ENCODE peak calls at places on chromosomes 11 and 22, in six cellular contexts. Y is HCT116, J is heart left ventricle, E is fibroblast of pulmonary artery, Q is lung, P is breast epithelium. B is an unnamed sample.

GRCh38 chr11:75031224-75031753 is 42.6 kb downstream of the NEU3 start:
- DNase-seq in J (no peak), Q (no peak), Y (no peak), P (no peak), E (peak), B (no peak)

GRCh38 chr11:104152941-104153340 is 11.0 kb downstream of the PDGFD start:
- DNase-seq in Y (no peak), J (no peak), P (no peak), E (no peak), Q (no peak), B (no peak)

GRCh38 chr11:112004389-112004788 is 20.8 kb upstream of the DLAT start:
- DNase-seq in Q (no peak), P (no peak), Y (peak), E (no peak), J (no peak), B (no peak)

GRCh38 chr22:41619979-41620645 is 731 bp downstream of the DESI1 start:
- DNase-seq in Y (no peak), Q (peak), E (no peak), P (no peak), J (peak), B (no peak)

GRCh38 chr11:32081129-32081641 is 9.7 kb upstream of the RCN1 start:
- DNase-seq in Q (no peak), E (peak), Y (no peak), J (no peak), P (no peak), B (no peak)

GRCh38 chr22:27537481-27537891 is 264.1 kb downstream of the MN1 start:
- DNase-seq in Y (no peak), E (peak), J (peak), P (no peak), Q (no peak), B (no peak)

GRCh38 chr11:117877120-117877784 is 794 bp upstream of the FXYD6 start:
- DNase-seq in P (no peak), Q (no peak), Y (no peak), E (no peak), J (no peak), B (no peak)

GRCh38 chr11:117646419-117646818 is 150.6 kb downstream of the DSCAML1 start:
- DNase-seq in P (no peak), Y (no peak), J (no peak), E (no peak), Q (no peak), B (no peak)

GRCh38 chr11:94302806-94303205 is 1.6 kb upstream of the IZUMO1R start:
- DNase-seq in P (no peak), Y (no peak), J (no peak), E (no peak), Q (no peak), B (no peak)

GRCh38 chr22:24134090-24134846 is 47.0 kb upstream of the SUSD2 start:
- DNase-seq in J (no peak), E (no peak), Y (no peak), P (no peak), Q (no peak), B (no peak)

GRCh38 chr11:57248780-57249383 is 11.8 kb upstream of the APLNR start:
- DNase-seq in E (peak), Q (peak), J (peak), P (no peak), Y (peak), B (no peak)

GRCh38 chr11:64233913-64234839 is at the start of gene VEGFB:
- DNase-seq in P (no peak), Q (peak), Y (no peak), E (peak), J (peak), B (no peak)

GRCh38 chr11:18203723-18204122 is 31.1 kb downstream of the MRGPRX4 start:
- DNase-seq in Q (no peak), Y (peak), P (no peak), E (peak), J (no peak), B (no peak)

GRCh38 chr11:36211735-36212430 is 77.3 kb downstream of the COMMD9 start:
- DNase-seq in P (no peak), Q (no peak), Y (no peak), J (no peak), E (no peak), B (no peak)

GRCh38 chr11:102196816-102197215 is 86.6 kb downstream of the YAP1 start:
- DNase-seq in Q (no peak), J (no peak), P (no peak), Y (no peak), E (no peak), B (no peak)

GRCh38 chr11:76613901-76614300 is 56.6 kb downstream of the LRRC32 start:
- DNase-seq in E (no peak), Y (no peak), Q (no peak), J (no peak), P (no peak), B (no peak)

GRCh38 chr11:69444381-69445130 is 36.9 kb upstream of the LINC01488 start:
- DNase-seq in J (peak), E (peak), Y (no peak), Q (peak), P (peak), B (no peak)

GRCh38 chr11:110907629-110908028 is 195.4 kb upstream of the ARHGAP20 start:
- DNase-seq in J (no peak), E (peak), Q (peak), Y (no peak), P (no peak), B (peak)

GRCh38 chr22:29194269-29194668 is 11.4 kb upstream of the EMID1 start:
- DNase-seq in J (no peak), P (no peak), Y (no peak), E (no peak), Q (no peak), B (no peak)

GRCh38 chr11:83220279-83220678 is 26.8 kb downstream of the ANKRD42 start:
- DNase-seq in Y (no peak), Q (no peak), P (no peak), E (no peak), J (no peak), B (no peak)

GRCh38 chr11:9759519-9760179 is 95.8 kb downstream of the SWAP70 start:
- DNase-seq in P (peak), E (peak), Y (peak), Q (peak), J (peak), B (peak)

GRCh38 chr22:37016134-37016910 is 2.9 kb downstream of the TST start:
- DNase-seq in J (no peak), P (no peak), Q (no peak), Y (no peak), E (no peak), B (no peak)

GRCh38 chr11:110297726-110298297 is 1.4 kb upstream of the RDX start:
- DNase-seq in J (no peak), P (no peak), E (peak), Y (no peak), Q (no peak), B (no peak)

GRCh38 chr11:40160418-40160817 is 1299.0 kb downstream of the LRRC4C start:
- DNase-seq in Y (no peak), Q (no peak), P (no peak), E (no peak), J (no peak), B (no peak)

GRCh38 chr11:131998020-131998419 is 627.6 kb downstream of the NTM start:
- DNase-seq in P (no peak), J (no peak), Y (no peak), Q (no peak), E (no peak), B (peak)

GRCh38 chr22:41772645-41773044 is 27.8 kb upstream of the CCDC134 start:
- DNase-seq in Q (no peak), J (no peak), E (peak), P (no peak), Y (no peak), B (no peak)

GRCh38 chr22:33875316-33875715 is 45.0 kb downstream of the LARGE1 start:
- DNase-seq in Y (no peak), Q (no peak), E (no peak), P (no peak), J (no peak), B (no peak)

GRCh38 chr11:130761560-130762220 is 154.6 kb downstream of the SNX19 start:
- DNase-seq in Q (no peak), J (no peak), Y (no peak), E (no peak), P (no peak), B (no peak)

GRCh38 chr22:36386900-36387663 is 685 bp downstream of the MYH9 start:
- DNase-seq in Y (no peak), J (peak), E (no peak), Q (peak), P (peak), B (no peak)

GRCh38 chr11:35911616-35912165 is 32.2 kb upstream of the LDLRAD3 start:
- DNase-seq in Y (no peak), P (no peak), Q (no peak), J (no peak), E (peak), B (no peak)

GRCh38 chr11:34805937-34806336 is 110.2 kb downstream of the APIP start:
- DNase-seq in P (no peak), J (no peak), Q (no peak), Y (no peak), E (no peak), B (no peak)

GRCh38 chr11:68380786-68381622 is 68.6 kb downstream of the LRP5 start:
- DNase-seq in E (peak), P (no peak), Y (no peak), J (peak), Q (no peak), B (no peak)
- H3K4me3 ChIP-seq in E (no peak), P (no peak), Y (no peak), J (peak), Q (no peak), B (no peak)

GRCh38 chr11:61947486-61948210 is 2.5 kb upstream of the BEST1 start:
- DNase-seq in J (peak), P (peak), Q (peak), E (peak), Y (peak), B (peak)

GRCh38 chr11:61948505-61948904 is 1.6 kb upstream of the BEST1 start:
- DNase-seq in Y (no peak), Q (no peak), E (peak), P (no peak), J (no peak), B (no peak)

GRCh38 chr11:61951484-61952135 is 1.5 kb downstream of the BEST1 start:
- DNase-seq in E (no peak), P (no peak), J (no peak), Q (no peak), Y (no peak), B (no peak)

GRCh38 chr11:61950035-61950547 is at the start of gene BEST1:
- DNase-seq in Y (no peak), E (no peak), P (no peak), J (no peak), Q (no peak), B (no peak)

DNA sequence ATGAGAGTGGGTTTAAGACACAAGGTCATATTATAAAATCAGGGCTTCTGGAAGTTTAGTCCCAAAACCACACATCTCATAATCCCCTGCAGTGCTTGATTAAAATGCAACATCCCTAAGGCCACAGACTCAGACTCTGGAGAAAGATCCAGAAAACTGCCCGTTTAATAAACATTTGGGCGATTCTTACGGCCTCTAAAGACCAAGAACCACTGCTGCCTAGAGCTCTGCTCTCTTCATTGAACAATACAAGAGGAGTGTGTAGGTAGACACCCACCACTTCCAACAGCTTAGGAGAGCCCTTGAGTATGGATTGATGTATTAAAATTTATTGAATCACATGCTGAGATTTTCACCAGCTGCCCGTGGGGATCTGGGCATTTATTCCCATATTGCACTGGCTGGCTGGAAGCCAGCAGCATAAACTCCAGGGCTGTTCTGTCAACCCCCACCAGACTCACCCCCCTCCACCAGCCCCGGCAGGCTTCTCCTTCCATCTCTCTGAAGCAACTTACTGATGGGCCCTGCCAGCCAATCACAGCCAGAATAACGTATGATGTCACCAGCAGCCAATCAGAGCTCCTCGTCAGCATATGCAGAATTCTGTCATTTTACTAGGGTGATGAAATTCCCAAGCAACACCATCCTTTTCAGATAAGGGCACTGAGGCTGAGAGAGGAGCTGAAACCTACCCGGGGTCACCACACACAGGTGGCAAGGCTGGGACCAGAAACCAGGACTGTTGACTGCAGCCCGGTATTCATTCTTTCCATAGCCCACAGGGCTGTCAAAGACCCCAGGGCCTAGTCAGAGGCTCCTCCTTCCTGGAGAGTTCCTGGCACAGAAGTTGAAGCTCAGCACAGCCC is 749 bp upstream of the BEST1 start:
- DNase-seq in J (peak), E (peak), Y (peak), P (no peak), Q (peak), B (peak)
- TF ChIP-seq CTCF in J (no peak), E (no peak), Y (no peak), P (no peak), Q (no peak), B (no peak)

GRCh38 chr11:124877631-124878496 is 12.6 kb downstream of the ROBO3 start:
- DNase-seq in P (no peak), E (no peak), Q (no peak), J (no peak), Y (no peak), B (no peak)
- H3K4me3 ChIP-seq in P (peak), E (peak), Q (no peak), J (peak), Y (peak), B (no peak)

GRCh38 chr11:3796796-3797328 is 492 bp downstream of the NUP98 start:
- DNase-seq in P (peak), Q (peak), E (peak), J (no peak), Y (no peak), B (no peak)
- TF ChIP-seq CTCF in P (no peak), Q (no peak), E (no peak), J (no peak), Y (no peak), B (no peak)

GRCh38 chr11:125627236-125627910 is 2.4 kb downstream of the CHEK1 start:
- DNase-seq in Y (no peak), Q (no peak), J (no peak), P (no peak), E (peak), B (no peak)
- H3K4me3 ChIP-seq in Y (peak), Q (no peak), J (no peak), P (no peak), E (peak), B (peak)

DNA sequence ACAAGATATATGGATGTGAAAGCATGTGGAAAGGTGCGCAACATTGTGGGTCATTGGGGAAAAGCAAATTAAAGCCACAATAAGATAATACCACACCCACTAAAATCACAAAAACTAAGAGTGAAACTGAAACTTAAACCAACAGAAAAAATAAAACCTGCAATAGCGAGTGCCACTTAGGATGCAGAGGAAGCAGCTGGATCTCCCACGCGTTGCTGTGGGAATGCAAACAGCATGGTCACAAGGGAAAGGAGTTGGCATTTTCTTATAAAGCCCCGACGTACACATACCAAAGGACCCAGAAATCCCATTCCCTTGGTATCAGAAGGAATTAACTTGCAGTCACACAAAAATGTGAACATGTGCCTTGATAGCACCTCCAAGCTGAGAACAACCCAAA is 712.0 kb downstream of the TBC1D22A start:
- DNase-seq in Q (no peak), J (no peak), E (peak), P (no peak), Y (no peak), B (no peak)
- TF ChIP-seq CTCF in Q (no peak), J (no peak), E (no peak), P (no peak), Y (no peak), B (no peak)